ENCODE peak calls at places on chromosome 9, in eight cellular contexts. One of them, this sample, is unnamed.

GRCh38 chr9:35813434-35814105 is 1.3 kb downstream of the HINT2 start:
- DNase-seq in heart right ventricle: no peak
- DNase-seq in left lung: no peak
- DNase-seq in SK-N-SH: peak; percentile 39
- DNase-seq in MM.1S: no peak
- DNase-seq in bronchial epithelial cell: peak; percentile 46
- DNase-seq in lung: no peak
- DNase-seq in PC-3: peak; percentile 46
- DNase-seq in this sample: no peak

GRCh38 chr9:2053883-2054845 is 39.0 kb downstream of the SMARCA2 start:
- DNase-seq in PC-3: no peak
- DNase-seq in left lung: no peak
- DNase-seq in bronchial epithelial cell: no peak
- DNase-seq in SK-N-SH: no peak
- DNase-seq in lung: no peak
- DNase-seq in MM.1S: peak; percentile 95
- DNase-seq in heart right ventricle: no peak
- DNase-seq in this sample: peak; percentile 76

GRCh38 chr9:120336021-120336752 is 243.8 kb downstream of the CDK5RAP2 start:
- DNase-seq in bronchial epithelial cell: peak; percentile 81
- DNase-seq in left lung: no peak
- DNase-seq in MM.1S: no peak
- DNase-seq in lung: no peak
- DNase-seq in heart right ventricle: no peak
- DNase-seq in PC-3: no peak
- DNase-seq in SK-N-SH: no peak
- DNase-seq in this sample: no peak

GRCh38 chr9:98764351-98764750 is 32.0 kb downstream of the ANKS6 start:
- DNase-seq in heart right ventricle: no peak
- DNase-seq in SK-N-SH: no peak
- DNase-seq in left lung: no peak
- DNase-seq in PC-3: peak; percentile 13
- DNase-seq in MM.1S: no peak
- DNase-seq in bronchial epithelial cell: peak; percentile 67
- DNase-seq in lung: no peak
- DNase-seq in this sample: no peak

GRCh38 chr9:127541865-127542264 is 70.2 kb upstream of the STXBP1 start:
- DNase-seq in bronchial epithelial cell: no peak
- DNase-seq in lung: no peak
- DNase-seq in MM.1S: no peak
- DNase-seq in heart right ventricle: no peak
- DNase-seq in left lung: no peak
- DNase-seq in PC-3: no peak
- DNase-seq in SK-N-SH: no peak
- DNase-seq in this sample: no peak

GRCh38 chr9:111868475-111868874 is 28.1 kb upstream of the UGCG start:
- DNase-seq in PC-3: no peak
- DNase-seq in heart right ventricle: no peak
- DNase-seq in SK-N-SH: no peak
- DNase-seq in bronchial epithelial cell: no peak
- DNase-seq in lung: no peak
- DNase-seq in left lung: no peak
- DNase-seq in MM.1S: no peak
- DNase-seq in this sample: no peak

GRCh38 chr9:14271078-14271673 is 42.8 kb downstream of the NFIB start:
- DNase-seq in heart right ventricle: peak; percentile 71
- DNase-seq in left lung: no peak
- DNase-seq in lung: peak; percentile 32
- DNase-seq in PC-3: peak; percentile 51
- DNase-seq in SK-N-SH: peak; percentile 59
- DNase-seq in bronchial epithelial cell: peak; percentile 55
- DNase-seq in MM.1S: no peak
- DNase-seq in this sample: no peak

GRCh38 chr9:87504938-87505337 is 7.3 kb downstream of the DAPK1 start:
- DNase-seq in left lung: no peak
- DNase-seq in PC-3: no peak
- DNase-seq in heart right ventricle: no peak
- DNase-seq in SK-N-SH: no peak
- DNase-seq in MM.1S: no peak
- DNase-seq in lung: no peak
- DNase-seq in bronchial epithelial cell: no peak
- DNase-seq in this sample: no peak

GRCh38 chr9:108466238-108466637 is 389.5 kb downstream of the ACTL7B start:
- DNase-seq in lung: no peak
- DNase-seq in left lung: no peak
- DNase-seq in PC-3: no peak
- DNase-seq in bronchial epithelial cell: no peak
- DNase-seq in MM.1S: no peak
- DNase-seq in heart right ventricle: no peak
- DNase-seq in SK-N-SH: no peak
- DNase-seq in this sample: no peak

GRCh38 chr9:126436545-126437269 is 110.1 kb downstream of the MVB12B start:
- DNase-seq in left lung: no peak
- DNase-seq in heart right ventricle: no peak
- DNase-seq in lung: no peak
- DNase-seq in bronchial epithelial cell: peak; percentile 23
- DNase-seq in PC-3: peak; percentile 39
- DNase-seq in MM.1S: no peak
- DNase-seq in SK-N-SH: peak; percentile 50
- DNase-seq in this sample: no peak

GRCh38 chr9:134026981-134027380 is 1.7 kb downstream of the BRD3OS start:
- DNase-seq in bronchial epithelial cell: no peak
- DNase-seq in lung: no peak
- DNase-seq in left lung: no peak
- DNase-seq in SK-N-SH: no peak
- DNase-seq in MM.1S: no peak
- DNase-seq in heart right ventricle: no peak
- DNase-seq in PC-3: no peak
- DNase-seq in this sample: no peak

GRCh38 chr9:134024393-134024792 is 888 bp upstream of the BRD3OS start:
- DNase-seq in MM.1S: no peak
- DNase-seq in lung: no peak
- DNase-seq in bronchial epithelial cell: no peak
- DNase-seq in heart right ventricle: no peak
- DNase-seq in SK-N-SH: peak; percentile 19
- DNase-seq in PC-3: no peak
- DNase-seq in left lung: no peak
- DNase-seq in this sample: no peak

GRCh38 chr9:134024828-134025605 is at the start of gene BRD3OS:
- DNase-seq in lung: peak; percentile 96
- DNase-seq in bronchial epithelial cell: peak; percentile 86
- DNase-seq in PC-3: peak; percentile 93
- DNase-seq in SK-N-SH: peak; percentile 95
- DNase-seq in MM.1S: peak; percentile 98
- DNase-seq in left lung: peak; percentile 99
- DNase-seq in heart right ventricle: peak; percentile 96
- DNase-seq in this sample: peak; percentile 97

GRCh38 chr9:134026561-134026960 is 1.3 kb downstream of the BRD3OS start:
- DNase-seq in bronchial epithelial cell: no peak
- DNase-seq in heart right ventricle: no peak
- DNase-seq in PC-3: no peak
- DNase-seq in SK-N-SH: no peak
- DNase-seq in left lung: no peak
- DNase-seq in MM.1S: no peak
- DNase-seq in lung: no peak
- DNase-seq in this sample: no peak

DNA sequence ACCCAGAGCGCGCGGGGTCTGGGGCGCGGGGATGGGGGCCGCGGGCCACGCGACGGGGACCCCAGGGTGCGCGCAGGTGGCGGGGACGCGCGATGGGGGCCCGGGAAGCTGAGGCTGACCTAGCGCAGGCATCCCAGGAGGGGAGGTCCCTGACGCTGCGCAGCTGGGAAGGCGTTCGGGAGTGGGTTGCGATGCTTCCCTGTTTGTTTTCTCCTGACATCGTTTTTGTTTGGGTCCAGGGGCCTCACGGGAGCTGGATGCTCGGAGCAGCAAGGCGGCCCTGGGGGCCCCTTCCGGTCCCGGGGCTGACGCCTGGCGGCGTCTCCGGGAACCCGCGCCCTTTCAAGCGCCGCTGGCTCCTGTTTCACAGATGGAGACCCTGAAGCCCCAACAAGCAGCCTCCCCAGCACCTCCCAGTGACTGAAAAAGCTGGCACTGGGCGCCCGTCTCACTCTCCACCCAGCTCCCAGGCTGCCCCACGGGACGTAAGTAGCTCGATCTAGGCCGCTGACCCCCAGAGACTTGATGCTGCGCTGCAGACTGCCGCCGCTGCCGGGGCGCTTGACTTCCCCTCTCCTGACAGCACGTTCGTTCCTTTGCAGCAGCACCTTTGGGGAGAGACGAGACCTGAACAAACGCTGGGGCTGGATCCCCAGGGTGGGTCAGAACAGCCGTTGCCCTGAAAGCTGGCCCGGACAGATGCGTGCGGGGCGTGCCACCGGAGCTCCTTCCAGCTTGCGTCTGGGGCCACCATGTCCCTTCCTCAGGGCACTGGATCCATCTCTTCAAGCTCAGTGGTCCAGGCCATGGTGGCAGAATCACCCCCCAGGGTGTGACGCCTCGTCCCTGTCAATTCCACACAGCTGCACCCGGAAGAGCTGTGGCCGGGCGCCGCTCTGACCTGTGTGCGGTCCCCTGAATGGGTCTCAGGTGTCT is 593 bp downstream of the BRD3OS start:
- DNase-seq in SK-N-SH: peak; percentile 77
- DNase-seq in MM.1S: peak; percentile 27
- DNase-seq in heart right ventricle: peak; percentile 54
- DNase-seq in left lung: peak; percentile 86
- DNase-seq in bronchial epithelial cell: peak; percentile 8
- DNase-seq in lung: peak; percentile 48
- DNase-seq in PC-3: peak; percentile 13
- DNase-seq in this sample: peak; percentile 80
- TF ChIP-seq CTCF in SK-N-SH: peak; percentile 29
- TF ChIP-seq CTCF in MM.1S: peak; percentile 9
- TF ChIP-seq CTCF in heart right ventricle: peak; percentile 5
- TF ChIP-seq CTCF in left lung: no peak
- TF ChIP-seq CTCF in bronchial epithelial cell: peak; percentile 27
- TF ChIP-seq CTCF in lung: no peak
- TF ChIP-seq CTCF in PC-3: no peak
- TF ChIP-seq CTCF in this sample: peak; percentile 54

GRCh38 chr9:97280755-97281330 is 26.6 kb upstream of the CCDC180 start:
- DNase-seq in heart right ventricle: no peak
- DNase-seq in MM.1S: no peak
- DNase-seq in lung: no peak
- DNase-seq in bronchial epithelial cell: no peak
- DNase-seq in SK-N-SH: no peak
- DNase-seq in left lung: no peak
- DNase-seq in PC-3: no peak
- DNase-seq in this sample: no peak

GRCh38 chr9:97284798-97285197 is 22.7 kb upstream of the CCDC180 start:
- DNase-seq in bronchial epithelial cell: no peak
- DNase-seq in heart right ventricle: no peak
- DNase-seq in SK-N-SH: no peak
- DNase-seq in PC-3: no peak
- DNase-seq in lung: no peak
- DNase-seq in MM.1S: no peak
- DNase-seq in left lung: no peak
- DNase-seq in this sample: no peak

GRCh38 chr9:97277953-97278352 is 29.5 kb upstream of the CCDC180 start:
- DNase-seq in lung: no peak
- DNase-seq in PC-3: no peak
- DNase-seq in left lung: no peak
- DNase-seq in bronchial epithelial cell: no peak
- DNase-seq in MM.1S: no peak
- DNase-seq in heart right ventricle: no peak
- DNase-seq in SK-N-SH: no peak
- DNase-seq in this sample: no peak

GRCh38 chr9:97283768-97284167 is 23.7 kb upstream of the CCDC180 start:
- DNase-seq in bronchial epithelial cell: no peak
- DNase-seq in lung: no peak
- DNase-seq in left lung: no peak
- DNase-seq in MM.1S: no peak
- DNase-seq in SK-N-SH: no peak
- DNase-seq in heart right ventricle: no peak
- DNase-seq in PC-3: no peak
- DNase-seq in this sample: no peak
- H3K36me3 ChIP-seq in bronchial epithelial cell: no peaks in the 10 kb centered on the region
- H3K36me3 ChIP-seq in lung: peaks cover 14% of the 10 kb centered on the region
- H3K36me3 ChIP-seq in left lung: no peaks in the 10 kb centered on the region
- H3K36me3 ChIP-seq in MM.1S: no peaks in the 10 kb centered on the region
- H3K36me3 ChIP-seq in SK-N-SH: peaks cover 30% of the 10 kb centered on the region
- H3K36me3 ChIP-seq in heart right ventricle: peaks cover 3% of the 10 kb centered on the region
- H3K36me3 ChIP-seq in PC-3: no peaks in the 10 kb centered on the region
- H3K36me3 ChIP-seq in this sample: no peaks in the 10 kb centered on the region

GRCh38 chr9:20557890-20558608 is 64.2 kb downstream of the MLLT3 start:
- DNase-seq in left lung: no peak
- DNase-seq in lung: no peak
- DNase-seq in heart right ventricle: no peak
- DNase-seq in MM.1S: no peak
- DNase-seq in PC-3: no peak
- DNase-seq in bronchial epithelial cell: no peak
- DNase-seq in SK-N-SH: no peak
- DNase-seq in this sample: no peak

GRCh38 chr9:20557286-20557685 is 65.0 kb downstream of the MLLT3 start:
- DNase-seq in lung: no peak
- DNase-seq in bronchial epithelial cell: no peak
- DNase-seq in left lung: no peak
- DNase-seq in heart right ventricle: no peak
- DNase-seq in SK-N-SH: no peak
- DNase-seq in MM.1S: no peak
- DNase-seq in PC-3: no peak
- DNase-seq in this sample: no peak

GRCh38 chr9:20559236-20559896 is 62.9 kb downstream of the MLLT3 start:
- DNase-seq in left lung: no peak
- DNase-seq in PC-3: peak; percentile 73
- DNase-seq in lung: no peak
- DNase-seq in MM.1S: no peak
- DNase-seq in heart right ventricle: no peak
- DNase-seq in SK-N-SH: no peak
- DNase-seq in bronchial epithelial cell: peak; percentile 80
- DNase-seq in this sample: no peak

GRCh38 chr9:20561542-20561941 is 60.8 kb downstream of the MLLT3 start:
- DNase-seq in left lung: no peak
- DNase-seq in SK-N-SH: no peak
- DNase-seq in heart right ventricle: no peak
- DNase-seq in PC-3: no peak
- DNase-seq in lung: no peak
- DNase-seq in bronchial epithelial cell: no peak
- DNase-seq in MM.1S: no peak
- DNase-seq in this sample: no peak

GRCh38 chr9:20558609-20559016 is 63.7 kb downstream of the MLLT3 start:
- DNase-seq in lung: no peak
- DNase-seq in left lung: no peak
- DNase-seq in SK-N-SH: no peak
- DNase-seq in PC-3: peak; percentile 85
- DNase-seq in MM.1S: no peak
- DNase-seq in heart right ventricle: no peak
- DNase-seq in bronchial epithelial cell: peak; percentile 96
- DNase-seq in this sample: no peak
- H3K4me3 ChIP-seq in lung: no peak overlapping the region
- H3K4me3 ChIP-seq in left lung: no peak overlapping the region
- H3K4me3 ChIP-seq in SK-N-SH: no peak overlapping the region
- H3K4me3 ChIP-seq in PC-3: peak overlapping the region; percentile 13
- H3K4me3 ChIP-seq in MM.1S: no peak overlapping the region
- H3K4me3 ChIP-seq in heart right ventricle: no peak overlapping the region
- H3K4me3 ChIP-seq in bronchial epithelial cell: no peak overlapping the region
- H3K4me3 ChIP-seq in this sample: peak overlapping the region; percentile 4

DNA sequence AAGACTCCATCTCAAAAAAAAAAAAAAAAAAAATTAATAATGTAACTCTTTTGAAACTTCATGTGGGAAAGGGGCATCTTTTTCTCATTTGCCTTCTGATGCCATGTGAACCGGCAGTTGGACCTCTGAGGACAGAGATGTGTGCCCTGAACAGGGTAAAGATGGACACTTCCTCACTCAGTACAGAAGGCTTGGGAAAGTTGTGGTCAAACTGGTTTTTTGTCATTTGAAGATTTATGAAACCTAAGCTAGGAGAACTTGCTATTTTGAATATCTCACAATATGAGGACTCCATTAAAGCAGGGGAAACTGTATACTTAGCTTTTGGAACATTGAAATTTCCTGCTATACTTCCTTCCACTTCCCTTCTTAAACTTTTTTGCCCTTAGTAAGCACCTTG is 147.5 kb upstream of the ALDH1B1 start:
- DNase-seq in MM.1S: no peak
- DNase-seq in heart right ventricle: no peak
- DNase-seq in SK-N-SH: no peak
- DNase-seq in PC-3: peak; percentile 42
- DNase-seq in left lung: no peak
- DNase-seq in bronchial epithelial cell: no peak
- DNase-seq in lung: peak; percentile 3
- DNase-seq in this sample: no peak
- TF ChIP-seq CTCF in MM.1S: no peak
- TF ChIP-seq CTCF in heart right ventricle: no peak
- TF ChIP-seq CTCF in SK-N-SH: no peak
- TF ChIP-seq CTCF in PC-3: no peak
- TF ChIP-seq CTCF in left lung: no peak
- TF ChIP-seq CTCF in bronchial epithelial cell: no peak
- TF ChIP-seq CTCF in lung: no peak
- TF ChIP-seq CTCF in this sample: no peak

This sample was measured in GM06990.